ENCODE peak calls at places on chromosome 1, in four cellular contexts. H is MM.1S, B is mammary epithelial cell, N is heart right ventricle. Q is an unnamed sample. For H3K9me3, H3K4me1 and H3K36me3, the result is how much of the 10 kb centered on the place peaks cover.

GRCh38 chr1:112743174-112744018 is 28.3 kb upstream of the PPM1J start:
- DNase-seq in H (no peak), B (no peak), N (no peak), Q (no peak)

GRCh38 chr1:152996633-152997385 is 4.7 kb upstream of the SPRR3 start:
- DNase-seq in H (no peak), B (no peak), N (no peak), Q (no peak)

GRCh38 chr1:67558449-67559193 is 126.4 kb upstream of the GADD45A start:
- DNase-seq in H (no peak), B (no peak), N (no peak), Q (no peak)

GRCh38 chr1:210232524-210233215 is at the start of gene SERTAD4:
- DNase-seq in H (no peak), B (peak), N (peak), Q (no peak)

GRCh38 chr1:215645182-215645581 is 78.1 kb downstream of the KCTD3 start:
- DNase-seq in H (no peak), B (no peak), N (no peak), Q (no peak)

GRCh38 chr1:48741380-48741779 is 35.3 kb downstream of the BEND5 start:
- DNase-seq in H (no peak), B (no peak), N (no peak), Q (no peak)

GRCh38 chr1:163203561-163203960 is 845 bp upstream of the RGS5 start:
- DNase-seq in H (no peak), B (peak), N (no peak), Q (no peak)

GRCh38 chr1:174005032-174005431 is 17.1 kb downstream of the RC3H1 start:
- DNase-seq in H (no peak), B (peak), N (no peak), Q (no peak)

GRCh38 chr1:226248091-226248490 is 24.6 kb downstream of the MIXL1 start:
- DNase-seq in H (peak), B (no peak), N (no peak), Q (no peak)

GRCh38 chr1:56434659-56435202 is 144.6 kb downstream of the PLPP3 start:
- DNase-seq in H (no peak), B (no peak), N (no peak), Q (no peak)

GRCh38 chr1:6112690-6113005 is 67.0 kb downstream of the KCNAB2 start:
- DNase-seq in H (no peak), B (no peak), N (peak), Q (no peak)

GRCh38 chr1:50424940-50425375 is 1.7 kb upstream of the DMRTA2 start:
- DNase-seq in H (no peak), B (no peak), N (no peak), Q (no peak)

GRCh38 chr1:246492611-246493245 is 14.4 kb downstream of the SMYD3 start:
- DNase-seq in H (peak), B (peak), N (peak), Q (no peak)

GRCh38 chr1:36481771-36482723 is 666 bp downstream of the CSF3R start:
- DNase-seq in H (no peak), B (no peak), N (no peak), Q (no peak)

GRCh38 chr1:115669002-115669673 is 27.4 kb downstream of the VANGL1 start:
- DNase-seq in H (no peak), B (peak), N (no peak), Q (no peak)

GRCh38 chr1:109933856-109934711 is 23.4 kb downstream of the CSF1 start:
- DNase-seq in H (no peak), B (peak), N (no peak), Q (no peak)

DNA sequence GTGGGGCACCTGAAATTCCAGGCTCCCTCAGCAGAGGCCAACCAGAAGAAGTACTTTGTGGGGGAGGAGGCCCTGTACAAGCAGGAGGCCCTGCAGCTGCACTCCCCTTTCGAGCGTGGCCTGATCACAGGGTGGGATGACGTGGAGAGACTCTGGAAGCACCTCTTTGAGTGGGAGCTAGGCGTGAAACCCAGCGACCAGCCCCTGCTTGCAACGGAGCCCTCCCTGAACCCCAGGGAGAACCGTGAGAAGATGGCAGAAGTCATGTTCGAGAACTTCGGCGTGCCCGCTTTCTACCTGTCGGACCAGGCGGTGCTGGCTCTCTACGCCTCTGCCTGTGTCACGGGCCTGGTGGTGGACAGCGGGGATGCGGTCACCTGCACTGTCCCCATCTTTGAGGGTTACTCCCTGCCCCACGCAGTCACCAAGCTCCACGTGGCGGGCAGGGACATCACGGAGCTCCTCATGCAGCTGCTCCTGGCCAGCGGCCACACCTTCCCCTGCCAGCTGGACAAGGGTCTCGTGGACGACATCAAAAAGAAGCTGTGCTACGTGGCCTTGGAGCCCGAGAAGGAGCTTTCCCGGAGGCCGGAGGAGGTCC is 634 bp downstream of the ACTRT2 start:
- DNase-seq in H (no peak), B (no peak), N (peak), Q (no peak)
- H3K9me3 ChIP-seq in H (under half), B (under half), N (under half), Q (under half)

DNA sequence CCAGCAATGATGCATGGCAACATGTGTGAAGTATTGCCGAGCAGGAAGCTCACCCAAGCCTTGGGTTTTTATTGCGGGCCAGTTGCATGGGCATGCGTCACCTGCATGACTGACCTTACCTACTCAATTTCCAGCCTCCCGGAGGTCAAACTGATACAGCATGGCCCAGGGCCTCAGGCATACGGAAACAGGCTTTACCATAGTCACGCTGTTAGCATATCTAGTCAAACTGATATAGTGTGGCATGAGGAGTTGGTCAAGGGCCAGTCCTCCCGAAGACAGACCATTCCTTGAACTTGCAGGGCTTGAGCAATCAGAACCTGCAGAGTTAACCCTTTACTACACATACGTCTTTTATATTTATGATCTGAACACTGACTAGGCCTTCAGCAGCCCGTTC is 6.4 kb upstream of the DUSP12 start:
- DNase-seq in H (no peak), B (no peak), N (no peak), Q (no peak)
- H3K4me1 ChIP-seq in H (under half), B (under half), N (under half), Q (under half)

GRCh38 chr1:44293761-44294315 is 61.2 kb downstream of the ERI3 start:
- DNase-seq in H (no peak), B (no peak), N (peak), Q (no peak)

GRCh38 chr1:44294588-44295007 is 60.5 kb downstream of the ERI3 start:
- DNase-seq in H (no peak), B (no peak), N (no peak), Q (no peak)

GRCh38 chr1:44296067-44296466 is 59.0 kb downstream of the ERI3 start:
- DNase-seq in H (no peak), B (no peak), N (no peak), Q (no peak)

GRCh38 chr1:44297695-44298400 is 57.2 kb downstream of the ERI3 start:
- DNase-seq in H (no peak), B (no peak), N (no peak), Q (no peak)

DNA sequence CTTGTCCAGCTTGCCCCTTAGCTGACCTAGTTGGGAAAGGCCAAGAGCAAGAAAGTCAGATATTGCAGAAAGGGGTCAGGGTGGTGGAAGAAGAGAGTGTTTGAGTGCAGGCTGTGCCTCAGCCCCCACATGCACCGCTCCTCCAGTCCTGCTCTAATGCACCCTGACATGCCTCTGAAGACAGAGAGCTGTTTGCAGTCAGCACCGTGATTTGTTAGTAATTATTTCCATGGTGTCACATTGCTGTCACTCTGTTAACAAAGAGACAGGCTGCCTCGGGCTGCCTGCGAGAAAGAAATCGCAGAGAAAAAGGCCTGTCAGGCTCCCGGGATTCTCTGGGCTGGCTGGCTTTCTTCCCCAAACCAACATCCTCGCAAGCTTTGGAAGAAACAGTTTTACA is 58.3 kb downstream of the ERI3 start:
- DNase-seq in H (no peak), B (no peak), N (no peak), Q (no peak)
- H3K36me3 ChIP-seq in H (under half), B (under half), N (under half), Q (under half)

DNA sequence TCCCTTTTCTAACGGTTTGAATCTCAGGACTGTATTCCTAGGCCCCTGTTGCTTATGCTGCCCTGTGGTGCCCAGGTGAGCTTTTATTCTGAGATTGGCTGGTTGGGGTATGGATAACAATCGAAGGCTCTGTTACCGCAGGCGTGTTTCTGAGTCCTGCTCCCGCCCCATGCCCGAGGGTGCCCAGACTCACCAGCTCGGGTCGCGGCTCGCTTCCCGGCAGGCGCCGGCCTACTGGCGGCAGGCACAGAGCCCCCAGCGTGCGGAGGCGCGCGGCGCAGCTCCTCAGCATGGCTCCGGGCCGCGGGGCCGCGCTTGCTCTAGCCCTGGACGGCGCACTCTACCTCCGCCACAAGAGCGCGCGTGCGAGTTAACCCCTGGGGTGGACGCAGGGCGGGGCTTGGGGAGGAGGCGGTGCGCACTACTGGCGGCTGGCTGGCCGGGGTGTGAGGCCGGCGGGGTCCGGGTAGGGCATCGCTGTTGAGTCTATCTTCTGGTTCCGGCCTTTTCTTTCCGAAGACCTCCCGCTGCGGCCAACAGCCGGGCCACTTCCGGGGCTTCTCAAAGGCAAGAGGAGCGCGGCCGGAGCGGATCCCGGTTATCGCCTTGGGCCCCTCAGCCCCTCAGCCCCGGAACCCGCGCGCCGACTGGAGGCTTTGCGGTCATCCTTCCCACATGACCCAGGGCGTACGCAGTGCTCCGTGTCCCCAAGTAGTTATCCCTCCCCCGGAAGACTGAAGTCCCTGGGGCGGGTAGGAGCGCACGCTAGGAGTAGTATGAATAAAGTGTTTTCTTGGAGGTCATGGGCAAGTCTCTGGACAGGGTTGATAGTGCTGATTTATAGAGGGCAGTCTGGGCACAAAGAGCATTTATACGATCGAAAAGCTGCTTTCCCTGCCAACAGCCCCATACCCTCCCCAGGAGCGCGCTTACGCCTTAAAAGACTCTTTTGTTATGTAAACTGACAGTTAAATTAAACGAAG is at the start of gene THEM4:
- DNase-seq in H (peak), B (peak), N (peak), Q (peak)
- H3K9me3 ChIP-seq in H (under half), B (under half), N (under half), Q (under half)

GRCh38 chr1:17347769-17348592 is 24.0 kb upstream of the PADI6 start:
- DNase-seq in H (no peak), B (peak), N (no peak), Q (no peak)
- H3K4me1 ChIP-seq in H (under half), B (under half), N (under half), Q (under half)